ENCODE peak calls at places on chromosome 21, in five cellular contexts. One of them, this sample, is unnamed.

GRCh38 chr21:33940164-33940563 is 24.6 kb upstream of the ATP5PO start:
- DNase-seq in H9: no peak
- DNase-seq in mammary epithelial cell: no peak
- DNase-seq in IMR-90: peak
- DNase-seq in A549: no peak
- DNase-seq in this sample: no peak

GRCh38 chr21:14956826-14957225 is 108.0 kb downstream of the NRIP1 start:
- DNase-seq in A549: no peak
- DNase-seq in H9: no peak
- DNase-seq in IMR-90: peak
- DNase-seq in mammary epithelial cell: no peak
- DNase-seq in this sample: no peak

GRCh38 chr21:37339527-37339889 is 27.1 kb upstream of the DYRK1A start:
- DNase-seq in A549: no peak
- DNase-seq in IMR-90: no peak
- DNase-seq in mammary epithelial cell: no peak
- DNase-seq in H9: no peak
- DNase-seq in this sample: no peak

GRCh38 chr21:28016571-28016970 is 976.1 kb downstream of the LTN1 start:
- DNase-seq in A549: no peak
- DNase-seq in IMR-90: peak
- DNase-seq in H9: no peak
- DNase-seq in mammary epithelial cell: no peak
- DNase-seq in this sample: no peak

GRCh38 chr21:28521932-28522826 is 470.5 kb downstream of the LTN1 start:
- DNase-seq in IMR-90: peak
- DNase-seq in A549: no peak
- DNase-seq in H9: peak
- DNase-seq in mammary epithelial cell: no peak
- DNase-seq in this sample: peak

GRCh38 chr21:31520506-31521163 is 138.9 kb upstream of the SOD1 start:
- DNase-seq in A549: no peak
- DNase-seq in H9: no peak
- DNase-seq in mammary epithelial cell: no peak
- DNase-seq in IMR-90: peak
- DNase-seq in this sample: no peak

GRCh38 chr21:14306143-14306907 is 76.6 kb downstream of the HSPA13 start:
- DNase-seq in mammary epithelial cell: no peak
- DNase-seq in IMR-90: peak
- DNase-seq in A549: no peak
- DNase-seq in H9: no peak
- DNase-seq in this sample: no peak

GRCh38 chr21:17231124-17231523 is 281.7 kb upstream of the CXADR start:
- DNase-seq in H9: no peak
- DNase-seq in A549: no peak
- DNase-seq in IMR-90: no peak
- DNase-seq in mammary epithelial cell: no peak
- DNase-seq in this sample: no peak

GRCh38 chr21:42591170-42591869 is 62.1 kb upstream of the PDE9A start:
- DNase-seq in mammary epithelial cell: no peak
- DNase-seq in A549: no peak
- DNase-seq in IMR-90: no peak
- DNase-seq in H9: no peak
- DNase-seq in this sample: no peak

GRCh38 chr21:37380349-37381323 is 14.1 kb downstream of the DYRK1A start:
- DNase-seq in mammary epithelial cell: peak
- DNase-seq in H9: peak
- DNase-seq in IMR-90: no peak
- DNase-seq in A549: no peak
- DNase-seq in this sample: peak

GRCh38 chr21:22842875-22843274 is 1844.7 kb downstream of the NCAM2 start:
- DNase-seq in mammary epithelial cell: no peak
- DNase-seq in IMR-90: no peak
- DNase-seq in H9: peak
- DNase-seq in A549: no peak
- DNase-seq in this sample: peak

GRCh38 chr21:25283720-25284119 is 323.6 kb downstream of the MRPL39 start:
- DNase-seq in mammary epithelial cell: no peak
- DNase-seq in IMR-90: peak
- DNase-seq in H9: peak
- DNase-seq in A549: no peak
- DNase-seq in this sample: peak
- TF ChIP-seq CTCF in mammary epithelial cell: peak
- TF ChIP-seq CTCF in IMR-90: peak
- TF ChIP-seq CTCF in H9: peak
- TF ChIP-seq CTCF in A549: no peak
- TF ChIP-seq CTCF in this sample: peak

GRCh38 chr21:39180429-39181019 is 2.7 kb downstream of the PSMG1 start:
- DNase-seq in mammary epithelial cell: no peak
- DNase-seq in H9: no peak
- DNase-seq in A549: no peak
- DNase-seq in IMR-90: no peak
- DNase-seq in this sample: no peak
- H3K4me2 ChIP-seq in mammary epithelial cell: no peak
- H3K4me2 ChIP-seq in H9: no peak
- H3K4me2 ChIP-seq in A549: no peak
- H3K4me2 ChIP-seq in IMR-90: no peak
- H3K4me2 ChIP-seq in this sample: no peak

DNA sequence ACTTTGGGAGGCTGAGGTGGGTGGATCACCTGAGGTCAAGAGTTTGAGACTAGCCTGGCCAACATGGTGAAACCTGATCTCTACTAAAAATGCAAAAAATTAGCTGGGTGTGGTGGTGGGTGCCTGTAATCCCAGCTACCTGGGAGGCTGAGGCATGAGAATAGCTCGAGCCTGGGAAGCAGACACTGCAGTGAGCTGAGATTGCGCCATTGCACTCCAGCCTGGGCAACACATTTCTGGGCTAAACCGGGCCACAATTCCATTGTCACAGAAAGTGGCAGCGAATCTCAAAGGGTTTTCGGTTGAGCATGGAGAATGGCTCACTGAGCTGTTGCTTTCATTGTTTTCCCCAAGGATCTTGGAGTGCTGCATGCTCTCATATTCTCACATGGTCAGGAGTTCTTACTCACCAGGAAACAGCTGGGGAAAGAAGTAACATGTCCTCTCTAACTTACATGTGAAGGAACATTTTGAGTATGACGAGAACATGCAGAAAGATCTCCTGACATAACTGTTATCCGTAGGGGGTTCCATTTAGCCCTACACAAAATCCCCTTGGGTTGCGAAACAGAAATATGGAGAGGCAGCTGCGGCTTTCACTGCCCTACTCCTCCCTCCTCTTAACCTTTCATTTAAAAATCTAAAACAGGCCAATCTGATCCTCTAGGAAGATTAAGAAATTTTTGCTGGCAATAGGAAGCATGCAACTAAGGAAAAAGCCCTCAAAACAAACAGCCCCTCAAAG is 341.1 kb downstream of the PCP4 start:
- DNase-seq in H9: no peak
- DNase-seq in A549: no peak
- DNase-seq in IMR-90: no peak
- DNase-seq in mammary epithelial cell: no peak
- DNase-seq in this sample: no peak
- H3K27ac ChIP-seq in H9: no peak
- H3K27ac ChIP-seq in A549: no peak
- H3K27ac ChIP-seq in IMR-90: no peak
- H3K27ac ChIP-seq in mammary epithelial cell: no peak
- H3K27ac ChIP-seq in this sample: no peak

DNA sequence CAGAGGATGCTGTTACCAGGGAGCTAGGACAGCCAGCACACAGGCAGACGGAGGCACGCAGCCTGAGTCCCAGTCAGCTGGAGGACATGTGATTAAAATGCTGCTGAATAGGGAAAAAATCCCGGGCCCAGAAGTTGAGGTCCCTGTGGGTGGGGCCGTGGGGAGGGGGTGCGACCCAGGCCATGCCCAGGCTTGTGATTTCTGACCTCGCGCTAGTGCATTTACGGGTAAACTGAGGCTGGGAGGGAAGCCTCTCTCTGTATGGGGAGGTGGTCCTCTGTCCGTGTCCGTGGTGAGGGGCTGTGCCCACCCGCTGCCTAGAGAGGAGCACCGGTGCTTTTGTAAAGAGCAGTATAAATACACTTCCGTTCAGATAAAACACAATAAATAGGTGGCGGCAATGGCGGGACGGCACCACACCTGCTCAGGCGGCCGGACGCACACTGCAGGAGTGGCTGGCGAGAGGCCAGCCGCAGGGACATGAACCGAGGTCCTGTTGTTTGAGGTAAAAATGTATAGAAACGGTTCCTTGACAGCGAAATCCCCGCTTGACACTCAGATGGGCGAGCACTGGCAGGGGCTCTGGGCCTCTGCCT is 40.9 kb downstream of the KRTAP10-1 start:
- DNase-seq in IMR-90: no peak
- DNase-seq in H9: no peak
- DNase-seq in mammary epithelial cell: no peak
- DNase-seq in A549: no peak
- DNase-seq in this sample: no peak
- TF ChIP-seq CTCF in IMR-90: no peak
- TF ChIP-seq CTCF in H9: no peak
- TF ChIP-seq CTCF in mammary epithelial cell: no peak
- TF ChIP-seq CTCF in A549: no peak
- TF ChIP-seq CTCF in this sample: no peak

DNA sequence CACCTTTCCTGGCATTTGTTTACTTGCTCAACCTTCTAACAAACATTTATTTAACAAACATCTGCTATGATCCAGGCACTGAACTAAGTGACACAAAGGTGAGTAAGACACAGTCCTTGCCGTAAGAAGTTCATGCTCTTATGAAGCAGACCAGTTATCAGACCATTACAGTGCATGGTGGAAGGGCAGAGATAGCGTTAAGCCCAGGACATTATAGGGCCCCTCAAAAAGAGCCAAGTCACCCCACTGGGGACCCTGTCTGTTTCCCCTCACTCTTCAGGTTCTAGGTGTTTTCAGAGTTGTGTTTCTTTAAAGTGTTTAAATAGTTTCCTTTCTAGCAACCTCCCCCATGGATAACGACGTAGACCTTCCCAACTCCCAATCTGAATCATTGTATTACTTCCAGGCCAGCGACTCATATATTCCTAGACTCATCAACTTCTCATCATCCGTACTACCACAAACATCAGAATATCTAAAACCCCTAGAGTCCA is 39.3 kb downstream of the TCP10L start:
- DNase-seq in A549: no peak
- DNase-seq in H9: no peak
- DNase-seq in IMR-90: peak
- DNase-seq in mammary epithelial cell: peak
- DNase-seq in this sample: no peak
- H3K4me2 ChIP-seq in A549: no peak
- H3K4me2 ChIP-seq in H9: no peak
- H3K4me2 ChIP-seq in IMR-90: no peak
- H3K4me2 ChIP-seq in mammary epithelial cell: no peak
- H3K4me2 ChIP-seq in this sample: no peak

GRCh38 chr21:45985471-45986315 is 4.1 kb downstream of the COL6A1 start:
- DNase-seq in mammary epithelial cell: no peak
- DNase-seq in IMR-90: no peak
- DNase-seq in H9: no peak
- DNase-seq in A549: no peak
- DNase-seq in this sample: no peak

GRCh38 chr21:45986316-45987051 is 4.9 kb downstream of the COL6A1 start:
- DNase-seq in H9: no peak
- DNase-seq in mammary epithelial cell: no peak
- DNase-seq in IMR-90: no peak
- DNase-seq in A549: no peak
- DNase-seq in this sample: no peak

GRCh38 chr21:45982758-45983731 is 1.5 kb downstream of the COL6A1 start:
- DNase-seq in IMR-90: no peak
- DNase-seq in H9: no peak
- DNase-seq in A549: no peak
- DNase-seq in mammary epithelial cell: no peak
- DNase-seq in this sample: peak

GRCh38 chr21:45983981-45984551 is 2.5 kb downstream of the COL6A1 start:
- DNase-seq in mammary epithelial cell: no peak
- DNase-seq in IMR-90: no peak
- DNase-seq in H9: no peak
- DNase-seq in A549: no peak
- DNase-seq in this sample: no peak

DNA sequence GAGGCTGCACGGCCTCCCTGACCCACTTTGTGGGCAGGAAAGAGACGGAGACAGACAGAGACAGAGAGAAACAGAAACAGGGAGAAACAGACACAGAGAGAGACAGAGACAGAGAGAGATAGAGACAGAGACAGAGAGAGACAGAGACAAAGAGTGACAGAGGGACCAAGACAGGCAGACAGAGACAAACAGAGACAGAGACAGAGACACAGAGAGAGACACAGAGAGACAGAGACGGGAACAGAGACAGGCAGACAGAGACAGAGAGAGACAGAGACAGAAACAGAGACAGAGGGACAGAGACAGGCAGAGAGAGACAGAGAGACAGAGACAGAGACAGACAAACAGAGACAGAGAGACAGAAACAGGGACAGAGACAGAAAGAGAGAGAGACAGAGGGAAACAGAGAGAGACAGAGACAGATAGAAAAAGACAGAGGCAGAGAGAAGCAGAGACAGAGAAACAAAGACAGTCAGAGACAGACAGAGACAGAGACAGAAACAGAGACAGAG is 3.1 kb downstream of the COL6A1 start:
- DNase-seq in A549: no peak
- DNase-seq in IMR-90: no peak
- DNase-seq in H9: no peak
- DNase-seq in mammary epithelial cell: no peak
- DNase-seq in this sample: no peak
- H3K27ac ChIP-seq in A549: no peak
- H3K27ac ChIP-seq in IMR-90: peak
- H3K27ac ChIP-seq in H9: no peak
- H3K27ac ChIP-seq in mammary epithelial cell: no peak
- H3K27ac ChIP-seq in this sample: no peak

GRCh38 chr21:38996355-38996754 is 186.9 kb downstream of the PSMG1 start:
- DNase-seq in mammary epithelial cell: no peak
- DNase-seq in A549: no peak
- DNase-seq in H9: no peak
- DNase-seq in IMR-90: no peak
- DNase-seq in this sample: no peak
- TF ChIP-seq CTCF in mammary epithelial cell: no peak
- TF ChIP-seq CTCF in A549: no peak
- TF ChIP-seq CTCF in H9: no peak
- TF ChIP-seq CTCF in IMR-90: no peak
- TF ChIP-seq CTCF in this sample: no peak

This sample was measured in neural progenitor cell.